ENCODE peak calls at places on chromosomes 6 and 20, in nine cellular contexts. O, D, J, T, Z, F, A, L and V are unnamed samples.

GRCh38 chr6:131182991-131183425 is 47.7 kb downstream of the AKAP7 start:
- DNase-seq in D (no peak), J (peak; percentile 63), F (no peak), Z (no peak), O (peak; percentile 74), A (peak; percentile 22), L (peak; percentile 13), T (no peak), V (no peak)

GRCh38 chr6:113879186-113880096 is 22.3 kb downstream of the MARCKS start:
- DNase-seq in J (peak; percentile 68), Z (no peak), F (peak; percentile 67), L (peak; percentile 36), D (no peak), T (no peak), A (peak; percentile 82), O (peak; percentile 85), V (peak; percentile 27)

GRCh38 chr6:164322533-164322932 is 908.0 kb downstream of the QKI start:
- DNase-seq in Z (no peak), D (no peak), A (peak; percentile 81), T (no peak), F (no peak), O (peak; percentile 93), J (no peak), L (no peak), V (peak; percentile 91)

GRCh38 chr6:150573041-150573681 is 26.5 kb upstream of the PLEKHG1 start:
- DNase-seq in F (no peak), A (no peak), T (no peak), L (peak; percentile 81), Z (no peak), J (peak; percentile 52), D (no peak), O (no peak), V (no peak)

GRCh38 chr20:37363221-37364012 is 17.5 kb downstream of the SRC start:
- DNase-seq in J (no peak), D (no peak), F (no peak), T (no peak), L (no peak), A (no peak), O (no peak), Z (no peak), V (no peak)

GRCh38 chr6:157268835-157269234 is 54.5 kb downstream of the TMEM242 start:
- DNase-seq in D (no peak), L (no peak), O (no peak), F (no peak), Z (no peak), A (no peak), T (no peak), J (no peak), V (no peak)

GRCh38 chr6:80060774-80061173 is 45.7 kb upstream of the BCKDHB start:
- DNase-seq in F (no peak), J (no peak), D (no peak), O (no peak), A (no peak), L (no peak), T (no peak), Z (no peak), V (no peak)

GRCh38 chr20:23626040-23626620 is 11.6 kb downstream of the CST3 start:
- DNase-seq in J (no peak), Z (no peak), A (no peak), F (no peak), T (no peak), D (no peak), L (no peak), O (no peak), V (peak; percentile 83)

GRCh38 chr6:46677314-46677654 is 10.4 kb upstream of the TDRD6 start:
- DNase-seq in J (peak; percentile 45), D (no peak), L (no peak), A (no peak), F (no peak), Z (no peak), O (no peak), T (no peak), V (no peak)

GRCh38 chr6:17656644-17657043 is 50.1 kb downstream of the NUP153 start:
- DNase-seq in A (no peak), Z (no peak), L (no peak), O (peak; percentile 19), J (no peak), D (no peak), T (no peak), F (no peak), V (no peak)

GRCh38 chr20:36988494-36988966 is 37.0 kb upstream of the SAMHD1 start:
- DNase-seq in Z (no peak), T (no peak), J (no peak), F (no peak), L (no peak), D (no peak), A (peak; percentile 34), O (peak; percentile 83), V (peak; percentile 50)

GRCh38 chr6:31729515-31729978 is 448 bp upstream of the DDAH2 start:
- DNase-seq in D (peak; percentile 81), A (peak; percentile 83), J (peak; percentile 97), O (peak; percentile 89), L (peak; percentile 90), Z (peak; percentile 84), T (peak; percentile 94), F (peak; percentile 83), V (peak; percentile 80)

GRCh38 chr6:31727717-31728671 is 1.1 kb downstream of the DDAH2 start:
- DNase-seq in Z (no peak), O (no peak), T (no peak), J (no peak), F (no peak), A (no peak), L (no peak), D (no peak), V (no peak)

GRCh38 chr6:31729979-31730630 is 1.0 kb upstream of the DDAH2 start:
- DNase-seq in J (peak; percentile 98), F (peak; percentile 80), L (peak; percentile 96), A (peak; percentile 77), D (peak; percentile 75), T (peak; percentile 94), Z (peak; percentile 68), O (peak; percentile 89), V (peak; percentile 63)

GRCh38 chr6:31730631-31731086 is 1.6 kb upstream of the DDAH2 start:
- DNase-seq in L (no peak), Z (no peak), D (no peak), J (peak; percentile 38), F (no peak), O (no peak), T (no peak), A (no peak), V (no peak)

DNA sequence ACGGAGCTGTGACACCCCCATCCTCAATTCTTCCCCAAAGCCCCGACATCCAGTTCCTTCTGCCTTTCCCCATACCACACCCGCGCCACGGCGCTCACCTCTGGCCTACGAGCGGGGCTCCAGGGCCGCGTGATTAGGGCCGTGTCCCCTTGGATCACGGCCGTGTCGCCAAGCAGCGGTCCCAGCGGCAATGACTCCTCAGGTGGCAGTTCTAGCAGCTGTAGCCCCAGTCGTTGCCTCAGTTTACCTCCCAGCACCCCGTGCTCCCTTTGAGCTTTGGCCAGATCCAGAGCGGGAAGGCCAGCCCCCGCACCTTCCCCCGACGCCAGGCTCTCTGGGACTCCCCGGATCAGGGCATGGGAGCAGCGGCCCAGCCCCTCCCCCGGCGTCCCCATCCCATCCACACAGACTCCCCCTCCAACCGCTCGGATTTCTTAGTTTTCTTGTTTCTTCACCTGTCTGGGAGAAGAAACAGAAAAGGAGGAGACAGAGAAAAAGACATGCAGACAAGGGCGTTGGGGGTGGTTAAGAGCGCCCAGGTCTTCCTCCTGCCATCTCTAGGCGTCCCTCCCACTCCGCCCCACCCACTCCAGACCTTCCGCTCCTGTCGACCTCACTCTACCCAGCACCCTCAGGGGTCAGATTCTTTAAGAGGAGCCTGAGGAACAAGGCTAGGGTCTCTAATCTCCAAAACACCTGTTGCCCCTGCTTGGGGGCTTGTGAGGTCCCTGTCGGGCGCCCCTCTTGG is at the start of gene DDAH2:
- DNase-seq in O (no peak), A (no peak), L (peak; percentile 18), T (peak; percentile 66), J (no peak), F (no peak), D (no peak), Z (no peak), V (no peak)
- TF ChIP-seq CTCF in O (peak; percentile 31), A (peak; percentile 78), L (no peak), T (peak; percentile 30), J (no peak), F (peak; percentile 91), D (no peak), Z (no peak), V (no peak)

GRCh38 chr6:136520520-136520919 is 29.7 kb downstream of the MAP7 start:
- DNase-seq in L (no peak), D (no peak), O (no peak), F (no peak), J (no peak), Z (no peak), T (no peak), A (no peak), V (peak; percentile 86)
- TF ChIP-seq CTCF in L (no peak), D (no peak), O (no peak), F (no peak), J (no peak), Z (no peak), T (no peak), A (no peak), V (peak; percentile 55)

DNA sequence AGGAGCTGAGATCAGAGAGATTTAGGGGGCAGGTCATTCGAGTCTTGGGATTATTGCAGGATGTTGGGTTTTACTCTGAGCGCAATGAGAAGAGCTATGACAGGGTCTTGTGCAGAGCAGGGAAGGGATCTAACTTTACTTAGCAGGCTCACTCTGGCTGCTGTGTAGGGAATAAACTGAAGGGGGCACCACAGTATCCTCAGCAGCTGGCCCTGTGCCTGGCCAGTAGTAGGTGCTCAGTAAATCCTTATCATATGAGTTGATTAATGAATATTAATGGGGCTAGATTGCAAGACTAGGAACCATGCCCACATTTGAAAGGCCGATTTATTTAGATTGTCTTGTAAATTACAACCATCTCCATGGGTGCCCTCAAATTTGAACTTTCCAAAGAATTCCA is 4.6 kb upstream of the MDGA1 start:
- DNase-seq in A (no peak), T (no peak), O (no peak), J (no peak), L (no peak), Z (no peak), D (no peak), F (no peak), V (no peak)
- TF ChIP-seq CTCF in A (peak; percentile 43), T (no peak), O (peak; percentile 10), J (no peak), L (no peak), Z (no peak), D (no peak), F (no peak), V (peak; percentile 38)

DNA sequence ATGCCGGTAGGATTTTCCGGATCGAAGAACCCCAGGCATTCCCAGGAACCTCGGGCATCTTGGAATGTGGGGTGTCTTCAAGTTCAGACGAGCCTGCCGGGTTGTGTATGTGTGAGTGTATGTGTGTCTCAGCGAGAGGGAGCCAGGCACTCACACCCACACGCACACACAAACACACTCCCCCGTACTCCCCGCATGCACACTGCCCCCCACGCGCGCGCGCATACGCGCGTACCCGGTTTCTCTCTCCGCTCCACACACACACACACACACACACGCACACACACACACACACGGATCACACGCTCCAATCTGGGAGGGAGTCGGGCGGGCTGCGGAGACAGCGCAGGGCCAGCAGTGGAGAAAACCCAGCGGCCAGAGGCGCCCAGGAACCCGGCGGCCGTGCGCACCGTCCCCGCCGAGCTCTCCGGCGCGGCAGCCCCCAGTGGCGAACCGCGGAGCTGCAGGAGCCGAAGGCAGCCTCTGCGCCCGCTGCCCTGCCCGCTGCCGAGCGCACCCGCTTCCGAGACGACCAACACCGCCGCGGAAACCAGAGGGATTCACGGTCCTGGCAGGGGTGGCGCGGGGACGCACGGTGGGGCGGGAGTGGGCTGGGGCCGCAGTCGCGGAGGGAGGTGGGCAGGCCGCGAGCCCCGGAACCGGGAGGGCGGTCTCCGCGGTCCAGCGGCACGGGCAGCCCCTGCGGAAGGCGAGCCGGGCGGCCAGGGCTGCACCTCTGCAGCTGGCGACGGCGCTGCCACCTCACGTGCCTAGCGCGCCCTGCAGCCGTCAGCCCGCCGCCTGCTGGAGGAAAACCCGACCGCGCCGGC is at the start of gene LRFN2:
- DNase-seq in J (peak; percentile 93), L (peak; percentile 92), Z (peak; percentile 67), A (peak; percentile 45), T (peak; percentile 86), F (peak; percentile 89), O (peak; percentile 67), D (peak; percentile 82), V (peak; percentile 27)
- TF ChIP-seq CTCF in J (peak; percentile 63), L (peak; percentile 58), Z (peak; percentile 40), A (peak; percentile 58), T (peak; percentile 65), F (peak; percentile 61), O (peak; percentile 27), D (peak; percentile 66), V (peak; percentile 71)